ENCODE peak calls at places on chromosomes 4 and X, in ten cellular contexts. A, E, J, Q, V, W, Y, F, K and C are unnamed samples.

GRCh38 chrX:68832101-68832416 is 3.2 kb downstream of the EFNB1 start:
- DNase-seq in Y (peak; percentile 81), F (peak; percentile 23), V (no peak), A (peak; percentile 60), W (no peak), J (peak; percentile 55), Q (peak; percentile 79), E (no peak), K (peak; percentile 78), C (peak; percentile 75)

GRCh38 chrX:49829016-49829415 is at the start of gene PAGE4:
- DNase-seq in V (no peak), W (no peak), F (no peak), E (no peak), Y (no peak), A (no peak), Q (no peak), K (no peak), J (no peak), C (no peak)

GRCh38 chr4:142719854-142720541 is 126.1 kb downstream of the INPP4B start:
- DNase-seq in V (no peak), Y (peak; percentile 40), Q (peak; percentile 45), F (no peak), E (no peak), A (no peak), J (no peak), K (peak; percentile 33), W (no peak), C (peak; percentile 75)

GRCh38 chr4:2795558-2796260 is 2.8 kb downstream of the SH3BP2 start:
- DNase-seq in V (no peak), J (no peak), W (no peak), F (no peak), Y (no peak), Q (no peak), K (no peak), A (no peak), E (peak; percentile 12), C (no peak)

GRCh38 chrX:16828126-16828908 is 41.8 kb downstream of the RBBP7 start:
- DNase-seq in A (peak; percentile 93), Q (peak; percentile 92), K (peak; percentile 88), V (peak; percentile 32), J (peak; percentile 35), E (peak; percentile 15), Y (peak; percentile 91), W (no peak), F (no peak), C (peak; percentile 96)

GRCh38 chrX:11349661-11350337 is 56.6 kb downstream of the AMELX start:
- DNase-seq in A (no peak), K (no peak), V (no peak), Q (no peak), E (no peak), F (no peak), W (no peak), J (no peak), Y (no peak), C (no peak)

GRCh38 chr4:106255195-106255594 is 60.8 kb downstream of the TBCK start:
- DNase-seq in Q (no peak), J (no peak), V (no peak), A (no peak), E (no peak), Y (no peak), F (no peak), W (no peak), K (no peak), C (no peak)

GRCh38 chrX:68829594-68830485 is 1.0 kb downstream of the EFNB1 start:
- DNase-seq in J (no peak), K (peak; percentile 29), W (no peak), F (no peak), Q (peak; percentile 45), A (no peak), Y (peak; percentile 12), E (no peak), V (no peak), C (peak; percentile 17)

GRCh38 chr4:93788712-93789111 is 39.8 kb upstream of the ATOH1 start:
- DNase-seq in V (no peak), Y (peak; percentile 9), F (no peak), W (no peak), A (peak; percentile 26), K (peak; percentile 38), J (no peak), Q (peak; percentile 27), E (no peak), C (peak; percentile 4)

GRCh38 chrX:28665778-28666177 is 78.5 kb downstream of the IL1RAPL1 start:
- DNase-seq in V (no peak), Q (no peak), K (no peak), J (no peak), W (no peak), Y (no peak), A (no peak), E (no peak), F (no peak), C (no peak)

GRCh38 chr4:3872834-3873313 is 106.7 kb downstream of the ADRA2C start:
- DNase-seq in W (no peak), E (no peak), J (no peak), K (no peak), V (no peak), Y (no peak), Q (no peak), F (no peak), A (no peak), C (no peak)

GRCh38 chrX:147602297-147602696 is 309.4 kb upstream of the FMR1 start:
- DNase-seq in Y (no peak), J (no peak), K (no peak), W (no peak), A (no peak), Q (no peak), E (no peak), V (no peak), F (no peak), C (no peak)

GRCh38 chr4:51831133-51831532 is 11.8 kb upstream of the DCUN1D4 start:
- DNase-seq in E (peak; percentile 45), W (no peak), K (peak; percentile 53), F (no peak), Q (peak; percentile 70), J (peak; percentile 54), Y (peak; percentile 55), V (peak; percentile 54), A (peak; percentile 65), C (peak; percentile 66)

GRCh38 chr4:51835079-51835478 is 7.9 kb upstream of the DCUN1D4 start:
- DNase-seq in Y (no peak), J (no peak), V (no peak), F (no peak), E (no peak), K (no peak), Q (no peak), A (no peak), W (no peak), C (no peak)

GRCh38 chr4:51835854-51836253 is 7.1 kb upstream of the DCUN1D4 start:
- DNase-seq in J (no peak), F (no peak), A (no peak), E (no peak), Q (no peak), Y (no peak), K (no peak), V (no peak), W (no peak), C (no peak)

GRCh38 chr4:51840791-51841190 is 2.2 kb upstream of the DCUN1D4 start:
- DNase-seq in J (no peak), A (no peak), Y (no peak), K (no peak), Q (no peak), V (no peak), E (no peak), W (no peak), F (no peak), C (peak; percentile 7)

DNA sequence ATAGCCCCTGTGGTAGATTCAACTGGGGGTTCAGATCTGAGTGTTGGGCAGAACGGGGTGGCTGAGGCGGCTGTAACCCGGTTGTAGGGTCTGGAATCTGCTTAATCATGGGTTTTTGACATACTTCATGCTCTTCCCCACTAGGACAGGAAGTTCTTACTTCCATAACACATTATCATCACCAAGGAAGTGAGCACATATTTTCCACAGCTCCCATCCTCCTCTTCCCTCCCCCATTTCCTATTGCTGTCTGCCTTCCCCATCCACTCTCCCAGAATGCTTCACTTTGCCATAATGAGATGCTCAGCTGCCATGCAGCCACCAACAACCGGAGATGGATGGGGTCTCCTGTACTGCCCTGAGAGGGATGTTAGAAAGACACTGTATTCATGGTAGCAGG is 6.4 kb upstream of the DCUN1D4 start:
- DNase-seq in A (no peak), F (no peak), V (no peak), J (no peak), W (no peak), K (no peak), E (no peak), Q (peak; percentile 62), Y (peak; percentile 27), C (no peak)
- TF ChIP-seq CTCF in A (no peak), F (no peak), V (no peak), J (no peak), W (no peak), K (no peak), E (no peak), Q (no peak), Y (no peak), C (no peak)

DNA sequence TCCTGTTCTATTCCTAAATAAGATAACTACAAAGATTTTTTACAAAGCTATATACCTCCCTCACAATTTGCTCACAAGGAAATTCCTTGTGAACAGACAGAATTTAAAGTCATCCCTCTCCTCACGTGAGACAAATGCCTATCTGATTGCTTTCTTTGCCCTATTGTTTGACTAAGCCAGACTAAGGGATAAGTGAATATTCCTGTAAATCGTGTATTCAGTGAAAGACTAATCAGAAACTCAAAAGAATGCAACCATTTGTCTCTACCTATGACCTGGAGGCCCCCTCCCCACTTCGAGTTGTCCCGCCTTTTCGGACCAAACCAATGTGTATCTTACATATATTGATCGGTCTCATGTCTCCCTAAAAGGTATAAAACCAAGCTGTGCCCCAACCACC is 15.3 kb upstream of the ZBTB33 start:
- DNase-seq in K (no peak), F (no peak), J (no peak), V (no peak), A (no peak), Y (no peak), Q (no peak), W (no peak), E (no peak), C (no peak)
- H3K4me3 ChIP-seq in K (no peak overlapping the region), F (no peak overlapping the region), J (no peak overlapping the region), V (no peak overlapping the region), A (no peak overlapping the region), Y (no peak overlapping the region), Q (no peak overlapping the region), W (no peak overlapping the region), E (no peak overlapping the region), C (no peak overlapping the region)

DNA sequence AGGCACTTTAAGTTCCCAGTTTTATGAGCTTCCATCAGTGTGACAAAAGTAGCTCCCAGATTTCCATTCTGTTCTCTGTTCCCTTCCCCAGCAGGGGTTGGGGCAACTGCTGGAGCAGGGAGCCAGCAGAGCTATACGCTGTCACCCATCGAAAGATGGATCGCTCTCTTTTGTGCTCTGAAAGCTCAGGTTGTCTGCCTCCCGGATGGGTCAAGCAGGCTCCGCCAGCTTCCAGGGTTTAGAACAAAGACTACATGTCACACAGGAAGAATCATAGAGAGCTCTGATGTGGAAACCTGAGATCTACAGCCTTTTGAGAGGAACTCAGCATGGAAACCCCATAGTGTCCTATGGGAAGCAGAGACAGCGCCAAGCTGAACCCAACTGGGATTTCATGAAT is 205.4 kb downstream of the HS3ST1 start:
- DNase-seq in Y (no peak), E (no peak), W (no peak), A (no peak), Q (no peak), K (peak; percentile 15), F (no peak), V (no peak), J (no peak), C (no peak)
- TF ChIP-seq CTCF in Y (no peak), E (no peak), W (no peak), A (no peak), Q (no peak), K (no peak), F (no peak), V (no peak), J (no peak), C (no peak)

GRCh38 chrX:74923942-74924448 is 1.3 kb downstream of the NEXMIF start:
- DNase-seq in Q (peak; percentile 26), F (no peak), J (no peak), A (no peak), Y (no peak), W (no peak), V (no peak), E (peak; percentile 12), K (no peak), C (no peak)
- H3K4me3 ChIP-seq in Q (peak overlapping the region; percentile 42), F (no peak overlapping the region), J (peak overlapping the region; percentile 33), A (no peak overlapping the region), Y (no peak overlapping the region), W (peak overlapping the region; percentile 69), V (peak overlapping the region; percentile 55), E (peak overlapping the region; percentile 61), K (no peak overlapping the region), C (no peak overlapping the region)